ENCODE peak calls at places on chromosomes 11 and 22, in ten cellular contexts. U, M, N, A, S, L, B, F, J and Q are unnamed samples.

GRCh38 chr11:4636962-4637661 is at the start of gene OR51D1:
- DNase-seq in L (peak), B (peak), M (peak), U (peak), J (peak), F (peak), A (peak), N (peak), S (peak), Q (peak)

GRCh38 chr11:60957188-60957587 is 5.2 kb upstream of the SLC15A3 start:
- DNase-seq in A (no peak), F (no peak), L (no peak), U (no peak), J (no peak), N (no peak), B (peak), S (no peak), M (no peak), Q (peak)

GRCh38 chr22:24819941-24820461 is 14.0 kb downstream of the SGSM1 start:
- DNase-seq in S (no peak), A (no peak), N (no peak), J (no peak), U (no peak), M (no peak), F (no peak), L (no peak), B (no peak), Q (no peak)

GRCh38 chr11:30914143-30914762 is 328.1 kb upstream of the MPPED2 start:
- DNase-seq in U (peak), S (peak), N (no peak), J (peak), M (peak), F (peak), B (no peak), A (no peak), L (peak), Q (peak)

GRCh38 chr11:58928082-58928574 is 11.2 kb upstream of the GLYATL1 start:
- DNase-seq in A (no peak), N (no peak), L (no peak), M (no peak), F (no peak), B (peak), J (peak), S (no peak), U (no peak), Q (peak)

GRCh38 chr22:30829901-30830550 is 135.4 kb downstream of the OSBP2 start:
- DNase-seq in U (peak), B (peak), L (no peak), S (no peak), M (no peak), N (no peak), J (no peak), F (no peak), A (no peak), Q (peak)

GRCh38 chr11:119055901-119056300 is 1.1 kb downstream of the HYOU1 start:
- DNase-seq in A (no peak), M (peak), F (peak), S (no peak), B (peak), N (no peak), L (no peak), U (no peak), J (no peak), Q (peak)

GRCh38 chr11:834371-835316 is 1.9 kb downstream of the CD151 start:
- DNase-seq in N (no peak), U (peak), A (no peak), B (peak), S (no peak), F (no peak), J (no peak), M (no peak), L (no peak), Q (peak)

GRCh38 chr22:42138122-42138770 is 7.6 kb upstream of the CYP2D6 start:
- DNase-seq in J (no peak), M (no peak), U (no peak), N (no peak), F (no peak), S (no peak), B (no peak), L (no peak), A (no peak), Q (no peak)

GRCh38 chr11:123480290-123480815 is 50.3 kb downstream of the GRAMD1B start:
- DNase-seq in A (no peak), J (no peak), S (no peak), B (no peak), N (no peak), L (no peak), M (no peak), U (no peak), F (no peak), Q (no peak)

GRCh38 chr22:25942126-25942988 is 200.4 kb downstream of the MYO18B start:
- DNase-seq in U (no peak), M (no peak), A (no peak), N (no peak), L (no peak), F (no peak), B (no peak), J (no peak), S (no peak), Q (no peak)

GRCh38 chr11:66686801-66687750 is 9.4 kb upstream of the RBM4B start:
- DNase-seq in A (no peak), J (no peak), B (no peak), L (no peak), U (no peak), S (no peak), M (no peak), F (no peak), N (no peak), Q (no peak)

GRCh38 chr11:72348250-72348649 is 86.1 kb downstream of the CLPB start:
- DNase-seq in A (no peak), U (no peak), B (no peak), S (no peak), J (no peak), N (no peak), M (no peak), L (no peak), F (no peak), Q (no peak)

GRCh38 chr22:26033071-26033470 is 136.2 kb upstream of the SEZ6L start:
- DNase-seq in S (no peak), M (no peak), L (no peak), J (no peak), A (no peak), N (no peak), U (no peak), F (no peak), B (no peak), Q (no peak)

GRCh38 chr11:133425992-133426391 is 106.3 kb downstream of the OPCML start:
- DNase-seq in A (no peak), M (no peak), B (no peak), F (no peak), J (no peak), L (no peak), N (no peak), S (no peak), U (no peak), Q (no peak)

GRCh38 chr11:74784234-74784633 is 35.6 kb downstream of the RNF169 start:
- DNase-seq in J (no peak), M (no peak), U (no peak), F (no peak), B (no peak), S (no peak), A (no peak), N (no peak), L (no peak), Q (no peak)

GRCh38 chr11:33942954-33943353 is 51.1 kb upstream of the LMO2 start:
- DNase-seq in B (peak), N (no peak), L (no peak), U (peak), A (no peak), J (no peak), M (peak), F (no peak), S (no peak), Q (peak)

GRCh38 chr11:126214446-126215240 is 3.1 kb downstream of the FAM118B start:
- DNase-seq in U (no peak), B (no peak), F (no peak), J (no peak), A (no peak), M (no peak), N (no peak), S (no peak), L (no peak), Q (no peak)

GRCh38 chr11:57205046-57205671 is 23.4 kb downstream of the LRRC55 start:
- DNase-seq in U (peak), M (no peak), L (no peak), F (no peak), S (no peak), B (peak), J (no peak), N (no peak), A (no peak), Q (peak)

GRCh38 chr11:106552694-106553203 is 465.5 kb downstream of the GUCY1A2 start:
- DNase-seq in J (peak), F (no peak), N (no peak), B (no peak), A (no peak), U (no peak), M (no peak), L (no peak), S (no peak), Q (no peak)